ENCODE peak calls at places on chromosomes 3 and 15, in five cellular contexts. Q is A549, I is K562, V is endothelial cell of umbilical vein, J is GM12878. E is an unnamed sample.

GRCh38 chr15:39127151-39127815 is 453.6 kb upstream of the THBS1 start:
- DNase-seq in Q (peak), I (no peak), V (peak), J (no peak), E (no peak)

GRCh38 chr3:184351511-184352148 is 9.8 kb downstream of the CLCN2 start:
- DNase-seq in Q (no peak), I (no peak), V (no peak), J (no peak), E (no peak)

GRCh38 chr3:17747184-17747889 is 4.9 kb upstream of the TBC1D5 start:
- DNase-seq in Q (no peak), I (no peak), V (no peak), J (peak), E (peak)

GRCh38 chr15:68369931-68370767 is 61.8 kb downstream of the ITGA11 start:
- DNase-seq in Q (no peak), I (no peak), V (no peak), J (no peak), E (no peak)

GRCh38 chr15:49093252-49094105 is 47.2 kb upstream of the SECISBP2L start:
- DNase-seq in Q (no peak), I (no peak), V (no peak), J (no peak), E (no peak)

GRCh38 chr3:50150863-50151686 is 4.0 kb upstream of the SEMA3F start:
- DNase-seq in Q (no peak), I (no peak), V (no peak), J (no peak), E (no peak)

GRCh38 chr3:15280853-15281532 is 51.4 kb downstream of the SH3BP5 start:
- DNase-seq in Q (no peak), I (no peak), V (no peak), J (no peak), E (no peak)

GRCh38 chr15:36905908-36906307 is 194.4 kb downstream of the MEIS2 start:
- DNase-seq in Q (no peak), I (no peak), V (peak), J (no peak), E (no peak)

GRCh38 chr3:50238549-50239026 is 2.6 kb downstream of the GNAI2 start:
- DNase-seq in Q (peak), I (no peak), V (peak), J (no peak), E (no peak)

DNA sequence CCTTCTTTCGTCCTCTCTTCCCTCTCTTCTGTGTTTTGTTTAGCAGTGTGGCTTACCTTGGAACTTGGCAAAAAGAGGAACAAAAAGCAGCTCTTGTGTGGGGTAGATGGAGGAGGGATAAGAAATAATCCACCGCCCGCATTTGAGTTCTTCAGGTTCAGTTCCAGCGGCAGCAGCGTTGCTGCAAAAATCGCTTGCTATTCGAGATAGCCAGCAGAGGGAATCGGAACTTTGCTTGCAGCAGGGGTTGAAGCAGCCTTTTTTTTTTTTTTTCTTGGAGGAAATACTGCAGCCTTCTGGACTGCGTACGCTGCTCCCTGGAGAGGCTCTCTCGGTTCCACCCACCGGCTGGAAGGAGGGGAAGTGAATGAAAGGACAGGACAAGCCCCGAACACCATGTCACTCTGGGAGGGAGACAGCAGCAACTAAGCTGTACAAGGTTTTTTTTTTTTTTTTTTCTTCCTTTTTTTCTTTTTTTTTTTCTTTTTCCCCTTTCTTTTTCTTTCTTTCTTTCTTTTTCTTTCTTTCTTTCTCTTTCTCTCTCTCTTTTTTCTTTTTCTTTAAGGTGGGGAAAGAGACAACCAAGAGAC is at the start of gene RBMS3:
- DNase-seq in Q (peak), I (no peak), V (peak), J (peak), E (peak)
- TF ChIP-seq POLR2A in Q (no peak), I (no peak), V (no peak), J (no peak), E (no peak)

GRCh38 chr3:71005797-71006321 is 577.7 kb downstream of the FOXP1 start:
- DNase-seq in Q (no peak), I (no peak), V (peak), J (no peak), E (no peak)
- TF ChIP-seq MAX in Q (no peak), I (no peak), V (no peak), J (no peak), E (no peak)

GRCh38 chr15:100869151-100869999 is 10.3 kb upstream of the ALDH1A3 start:
- DNase-seq in Q (peak), I (peak), V (no peak), J (no peak), E (peak)
- TF ChIP-seq CTCF in Q (peak), I (peak), V (peak), J (peak), E (peak)

GRCh38 chr15:90873998-90874605 is 5.7 kb downstream of the FURIN start:
- DNase-seq in Q (peak), I (peak), V (peak), J (no peak), E (peak)
- TF ChIP-seq POLR2A in Q (no peak), I (no peak), V (no peak), J (no peak), E (peak)

E was measured in NB4.